ENCODE peak calls at places on chromosomes 12 and 14, in five cellular contexts. One of them, this sample, is unnamed.

GRCh38 chr12:726281-727140 is 25.9 kb upstream of the WNK1 start:
- DNase-seq in body of pancreas: no peak
- DNase-seq in uterus: no peak
- DNase-seq in tibial artery: no peak
- DNase-seq in lung: no peak
- DNase-seq in this sample: no peak

GRCh38 chr12:76183459-76184186 is 99.1 kb upstream of the NAP1L1 start:
- DNase-seq in uterus: peak; percentile 16
- DNase-seq in body of pancreas: peak; percentile 38
- DNase-seq in lung: peak; percentile 45
- DNase-seq in tibial artery: no peak
- DNase-seq in this sample: peak; percentile 83

GRCh38 chr12:120684523-120684932 is 2.4 kb upstream of the MLEC start:
- DNase-seq in tibial artery: no peak
- DNase-seq in uterus: no peak
- DNase-seq in lung: no peak
- DNase-seq in body of pancreas: peak; percentile 17
- DNase-seq in this sample: no peak

GRCh38 chr14:90419200-90419599 is 22.4 kb downstream of the CALM1 start:
- DNase-seq in lung: peak; percentile 66
- DNase-seq in uterus: peak; percentile 87
- DNase-seq in tibial artery: peak; percentile 79
- DNase-seq in body of pancreas: peak; percentile 78
- DNase-seq in this sample: peak; percentile 93

GRCh38 chr14:84144166-84144565 is 1385.8 kb upstream of the FLRT2 start:
- DNase-seq in tibial artery: no peak
- DNase-seq in lung: no peak
- DNase-seq in uterus: no peak
- DNase-seq in body of pancreas: no peak
- DNase-seq in this sample: no peak

GRCh38 chr14:70893842-70894237 is 13.4 kb upstream of the PCNX1 start:
- DNase-seq in uterus: no peak
- DNase-seq in body of pancreas: no peak
- DNase-seq in lung: no peak
- DNase-seq in tibial artery: no peak
- DNase-seq in this sample: no peak

GRCh38 chr14:76848879-76849278 is 22.7 kb downstream of the LRRC74A start:
- DNase-seq in body of pancreas: no peak
- DNase-seq in uterus: no peak
- DNase-seq in lung: no peak
- DNase-seq in tibial artery: no peak
- DNase-seq in this sample: no peak

GRCh38 chr14:87745507-87746118 is 247.4 kb downstream of the GALC start:
- DNase-seq in body of pancreas: peak; percentile 23
- DNase-seq in tibial artery: no peak
- DNase-seq in uterus: no peak
- DNase-seq in lung: no peak
- DNase-seq in this sample: no peak

GRCh38 chr12:120346031-120346430 is 18.5 kb upstream of the PLA2G1B start:
- DNase-seq in body of pancreas: no peak
- DNase-seq in uterus: no peak
- DNase-seq in tibial artery: no peak
- DNase-seq in lung: no peak
- DNase-seq in this sample: no peak

GRCh38 chr12:109776624-109777023 is 56.6 kb downstream of the TRPV4 start:
- DNase-seq in body of pancreas: no peak
- DNase-seq in lung: no peak
- DNase-seq in tibial artery: no peak
- DNase-seq in uterus: no peak
- DNase-seq in this sample: no peak

GRCh38 chr12:122003646-122004611 is 17.8 kb upstream of the BCL7A start:
- DNase-seq in uterus: no peak
- DNase-seq in tibial artery: no peak
- DNase-seq in lung: no peak
- DNase-seq in body of pancreas: no peak
- DNase-seq in this sample: no peak

GRCh38 chr14:93693914-93694313 is 94.4 kb downstream of the PRIMA1 start:
- DNase-seq in body of pancreas: no peak
- DNase-seq in uterus: no peak
- DNase-seq in tibial artery: no peak
- DNase-seq in lung: no peak
- DNase-seq in this sample: no peak

GRCh38 chr14:81125536-81125935 is 95.2 kb downstream of the GTF2A1 start:
- DNase-seq in uterus: no peak
- DNase-seq in body of pancreas: no peak
- DNase-seq in tibial artery: no peak
- DNase-seq in lung: no peak
- DNase-seq in this sample: no peak

GRCh38 chr12:110780448-110780847 is 37.8 kb upstream of the PPP1CC start:
- DNase-seq in lung: no peak
- DNase-seq in body of pancreas: no peak
- DNase-seq in tibial artery: no peak
- DNase-seq in uterus: no peak
- DNase-seq in this sample: no peak

GRCh38 chr12:94954029-94954685 is 49.3 kb downstream of the NDUFA12 start:
- DNase-seq in lung: no peak
- DNase-seq in body of pancreas: peak; percentile 60
- DNase-seq in uterus: no peak
- DNase-seq in tibial artery: no peak
- DNase-seq in this sample: peak; percentile 87

GRCh38 chr12:59650594-59651229 is 54.9 kb downstream of the SLC16A7 start:
- DNase-seq in body of pancreas: peak; percentile 48
- DNase-seq in lung: no peak
- DNase-seq in uterus: no peak
- DNase-seq in tibial artery: no peak
- DNase-seq in this sample: no peak

GRCh38 chr14:28305938-28306337 is 460.6 kb upstream of the FOXG1 start:
- DNase-seq in uterus: no peak
- DNase-seq in body of pancreas: no peak
- DNase-seq in lung: no peak
- DNase-seq in tibial artery: no peak
- DNase-seq in this sample: no peak

GRCh38 chr14:20436363-20436755 is 393 bp upstream of the KLHL33 start:
- DNase-seq in body of pancreas: no peak
- DNase-seq in tibial artery: peak; percentile 33
- DNase-seq in lung: no peak
- DNase-seq in uterus: no peak
- DNase-seq in this sample: no peak

GRCh38 chr12:102781117-102781516 is 135.9 kb downstream of the PAH start:
- DNase-seq in lung: no peak
- DNase-seq in tibial artery: peak; percentile 43
- DNase-seq in uterus: no peak
- DNase-seq in body of pancreas: peak; percentile 28
- DNase-seq in this sample: no peak

GRCh38 chr12:120110550-120111501 is 5.7 kb downstream of the RAB35 start:
- DNase-seq in tibial artery: peak; percentile 75
- DNase-seq in lung: peak; percentile 65
- DNase-seq in body of pancreas: peak; percentile 72
- DNase-seq in uterus: no peak
- DNase-seq in this sample: no peak

GRCh38 chr14:72638021-72638420 is 255.9 kb downstream of the DPF3 start:
- DNase-seq in body of pancreas: no peak
- DNase-seq in lung: no peak
- DNase-seq in uterus: no peak
- DNase-seq in tibial artery: no peak
- DNase-seq in this sample: no peak

GRCh38 chr14:103745424-103745823 is 29.8 kb downstream of the ZFYVE21 start:
- DNase-seq in body of pancreas: no peak
- DNase-seq in tibial artery: no peak
- DNase-seq in lung: no peak
- DNase-seq in uterus: no peak
- DNase-seq in this sample: no peak

GRCh38 chr14:51219473-51220448 is 20.3 kb upstream of the TMX1 start:
- DNase-seq in lung: no peak
- DNase-seq in uterus: no peak
- DNase-seq in body of pancreas: peak; percentile 15
- DNase-seq in tibial artery: no peak
- DNase-seq in this sample: no peak

GRCh38 chr14:67186789-67187188 is 2.5 kb upstream of the GARIN2 start:
- DNase-seq in tibial artery: no peak
- DNase-seq in uterus: no peak
- DNase-seq in lung: no peak
- DNase-seq in body of pancreas: no peak
- DNase-seq in this sample: no peak

GRCh38 chr12:111467092-111467861 is 61.6 kb downstream of the SH2B3 start:
- DNase-seq in body of pancreas: no peak
- DNase-seq in uterus: no peak
- DNase-seq in tibial artery: no peak
- DNase-seq in lung: no peak
- DNase-seq in this sample: no peak

GRCh38 chr12:45877069-45877468 is 113.3 kb downstream of the SCAF11 start:
- DNase-seq in lung: no peak
- DNase-seq in body of pancreas: no peak
- DNase-seq in uterus: no peak
- DNase-seq in tibial artery: no peak
- DNase-seq in this sample: no peak

GRCh38 chr14:64040044-64040443 is 187.2 kb downstream of the SYNE2 start:
- DNase-seq in body of pancreas: no peak
- DNase-seq in tibial artery: no peak
- DNase-seq in lung: no peak
- DNase-seq in uterus: no peak
- DNase-seq in this sample: no peak

GRCh38 chr14:63302135-63302534 is 16.6 kb downstream of the GPHB5 start:
- DNase-seq in body of pancreas: no peak
- DNase-seq in uterus: no peak
- DNase-seq in tibial artery: no peak
- DNase-seq in lung: no peak
- DNase-seq in this sample: no peak

DNA sequence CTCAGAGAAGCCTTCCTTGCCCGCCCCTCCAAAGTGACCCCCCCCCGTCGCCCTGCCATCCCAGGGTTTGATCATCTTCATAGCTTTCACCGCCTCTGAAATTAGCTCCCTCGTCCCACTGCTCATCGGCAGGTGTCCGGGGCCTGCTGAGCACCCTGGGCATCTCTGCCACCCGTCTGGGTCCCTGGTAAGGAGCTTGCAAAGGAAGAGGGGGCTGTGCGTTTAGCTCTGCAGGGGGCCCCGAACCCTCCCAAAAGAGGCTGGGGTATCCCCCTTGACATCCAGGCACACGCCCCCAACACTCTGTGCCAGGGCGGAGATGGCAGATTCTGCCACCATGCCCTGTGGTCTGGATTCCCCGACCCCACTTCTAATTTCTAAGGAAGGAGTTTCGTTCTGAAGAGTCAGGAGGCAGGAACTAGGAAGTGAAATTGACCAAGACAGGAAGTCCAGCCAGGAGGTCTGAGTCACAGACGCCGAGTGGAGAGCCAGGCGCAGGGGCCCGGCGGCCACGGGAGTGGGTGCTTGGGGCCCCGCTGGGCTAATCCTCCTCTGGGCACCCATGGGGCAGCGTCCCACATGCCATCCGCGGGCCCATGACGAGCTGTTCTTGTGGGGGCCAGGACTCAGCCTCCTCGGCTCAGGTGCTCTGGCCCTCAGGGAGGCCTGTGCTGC is 95.7 kb downstream of the RFLNA start:
- DNase-seq in uterus: no peak
- DNase-seq in body of pancreas: peak; percentile 75
- DNase-seq in tibial artery: peak; percentile 78
- DNase-seq in lung: peak; percentile 60
- DNase-seq in this sample: no peak
- H3K4me3 ChIP-seq in uterus: no peak overlapping the region
- H3K4me3 ChIP-seq in body of pancreas: no peak overlapping the region
- H3K4me3 ChIP-seq in tibial artery: no peak overlapping the region
- H3K4me3 ChIP-seq in lung: no peak overlapping the region
- H3K4me3 ChIP-seq in this sample: no peak overlapping the region

GRCh38 chr12:84131076-84131475 is 781.5 kb downstream of the SLC6A15 start:
- DNase-seq in lung: no peak
- DNase-seq in uterus: no peak
- DNase-seq in tibial artery: no peak
- DNase-seq in body of pancreas: no peak
- DNase-seq in this sample: no peak

GRCh38 chr12:84134797-84135366 is 777.7 kb downstream of the SLC6A15 start:
- DNase-seq in body of pancreas: no peak
- DNase-seq in tibial artery: no peak
- DNase-seq in uterus: no peak
- DNase-seq in lung: no peak
- DNase-seq in this sample: no peak

GRCh38 chr12:84135879-84136278 is 776.7 kb downstream of the SLC6A15 start:
- DNase-seq in lung: no peak
- DNase-seq in body of pancreas: no peak
- DNase-seq in uterus: no peak
- DNase-seq in tibial artery: no peak
- DNase-seq in this sample: no peak

GRCh38 chr12:84136862-84137367 is 775.7 kb downstream of the SLC6A15 start:
- DNase-seq in lung: no peak
- DNase-seq in uterus: no peak
- DNase-seq in tibial artery: no peak
- DNase-seq in body of pancreas: no peak
- DNase-seq in this sample: no peak
- H3K4me3 ChIP-seq in lung: no peak overlapping the region
- H3K4me3 ChIP-seq in uterus: no peak overlapping the region
- H3K4me3 ChIP-seq in tibial artery: no peak overlapping the region
- H3K4me3 ChIP-seq in body of pancreas: no peak overlapping the region
- H3K4me3 ChIP-seq in this sample: no peak overlapping the region

DNA sequence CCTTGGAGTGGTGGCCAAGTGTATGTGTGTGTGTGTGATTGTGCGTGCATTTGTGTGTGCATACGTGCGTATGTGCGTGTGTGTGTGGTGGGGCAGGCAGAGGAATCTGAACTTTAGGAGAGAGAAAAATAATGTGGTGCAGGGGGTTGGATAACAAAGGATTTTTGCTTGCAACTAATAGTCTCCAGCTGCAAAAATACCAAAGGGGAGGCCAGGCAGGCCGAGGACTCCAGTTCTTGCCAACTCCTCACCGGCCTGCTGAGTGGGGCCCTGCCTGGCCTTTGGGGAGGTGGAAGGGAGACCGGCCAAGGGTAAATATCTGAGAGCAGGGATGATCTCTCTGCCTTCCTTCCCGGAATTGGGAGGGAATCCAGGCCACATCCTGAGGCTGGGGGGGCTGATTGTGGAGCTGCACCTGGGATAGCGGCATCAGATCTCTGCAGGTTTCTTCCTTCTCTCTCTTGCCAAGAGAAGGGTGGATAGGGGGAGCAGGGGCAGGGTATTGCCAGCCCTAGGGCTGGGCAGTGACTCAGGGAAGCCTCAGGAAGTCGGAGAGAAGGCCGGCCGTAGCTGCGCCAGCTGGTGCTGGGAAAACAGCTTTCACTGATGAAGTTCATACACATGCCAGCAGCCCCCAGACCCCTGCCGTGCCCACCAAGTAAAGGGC is 4.5 kb upstream of the LRP1-AS start:
- DNase-seq in tibial artery: no peak
- DNase-seq in uterus: peak; percentile 83
- DNase-seq in body of pancreas: no peak
- DNase-seq in lung: no peak
- DNase-seq in this sample: no peak
- H3K4me3 ChIP-seq in tibial artery: no peak overlapping the region
- H3K4me3 ChIP-seq in uterus: no peak overlapping the region
- H3K4me3 ChIP-seq in body of pancreas: no peak overlapping the region
- H3K4me3 ChIP-seq in lung: no peak overlapping the region
- H3K4me3 ChIP-seq in this sample: no peak overlapping the region

GRCh38 chr12:16599081-16599480 is 6.9 kb downstream of the LMO3 start:
- DNase-seq in uterus: no peak
- DNase-seq in lung: no peak
- DNase-seq in tibial artery: no peak
- DNase-seq in body of pancreas: peak; percentile 52
- DNase-seq in this sample: no peak
- H3K4me3 ChIP-seq in uterus: no peak overlapping the region
- H3K4me3 ChIP-seq in lung: no peak overlapping the region
- H3K4me3 ChIP-seq in tibial artery: no peak overlapping the region
- H3K4me3 ChIP-seq in body of pancreas: no peak overlapping the region
- H3K4me3 ChIP-seq in this sample: no peak overlapping the region

This sample was measured in retinal pigment epithelial cell.